ENCODE peak calls at places on chromosomes 5 and 9, in four cellular contexts. One of them, this sample, is unnamed.

GRCh38 chr9:136437839-136438547 is 1.7 kb downstream of the INPP5E start:
- DNase-seq in iPS-NIHi11: no peak
- DNase-seq in effector memory CD8-positive, alpha-beta T cell: no peak
- DNase-seq in activated CD8-positive, alpha-beta memory T cell treated with anti-CD3 and anti-CD28 coated beads for 48 hours: no peak
- DNase-seq in this sample: no peak

GRCh38 chr9:92480332-92480771 is 2.0 kb downstream of the ASPN start:
- DNase-seq in iPS-NIHi11: no peak
- DNase-seq in effector memory CD8-positive, alpha-beta T cell: no peak
- DNase-seq in activated CD8-positive, alpha-beta memory T cell treated with anti-CD3 and anti-CD28 coated beads for 48 hours: no peak
- DNase-seq in this sample: no peak

GRCh38 chr9:2645569-2645968 is 24.0 kb downstream of the VLDLR start:
- DNase-seq in iPS-NIHi11: no peak
- DNase-seq in effector memory CD8-positive, alpha-beta T cell: no peak
- DNase-seq in activated CD8-positive, alpha-beta memory T cell treated with anti-CD3 and anti-CD28 coated beads for 48 hours: no peak
- DNase-seq in this sample: no peak

GRCh38 chr5:109563692-109564091 is 126.0 kb upstream of the MAN2A1 start:
- DNase-seq in iPS-NIHi11: no peak
- DNase-seq in effector memory CD8-positive, alpha-beta T cell: no peak
- DNase-seq in activated CD8-positive, alpha-beta memory T cell treated with anti-CD3 and anti-CD28 coated beads for 48 hours: no peak
- DNase-seq in this sample: no peak

GRCh38 chr5:135429326-135429725 is 17.8 kb downstream of the DCANP1 start:
- DNase-seq in iPS-NIHi11: no peak
- DNase-seq in effector memory CD8-positive, alpha-beta T cell: no peak
- DNase-seq in activated CD8-positive, alpha-beta memory T cell treated with anti-CD3 and anti-CD28 coated beads for 48 hours: no peak
- DNase-seq in this sample: no peak

GRCh38 chr9:119349548-119349947 is 19.7 kb downstream of the BRINP1 start:
- DNase-seq in iPS-NIHi11: peak; percentile 35
- DNase-seq in effector memory CD8-positive, alpha-beta T cell: no peak
- DNase-seq in activated CD8-positive, alpha-beta memory T cell treated with anti-CD3 and anti-CD28 coated beads for 48 hours: no peak
- DNase-seq in this sample: no peak

GRCh38 chr5:154390096-154390495 is 55.7 kb upstream of the SAP30L start:
- DNase-seq in iPS-NIHi11: no peak
- DNase-seq in effector memory CD8-positive, alpha-beta T cell: no peak
- DNase-seq in activated CD8-positive, alpha-beta memory T cell treated with anti-CD3 and anti-CD28 coated beads for 48 hours: no peak
- DNase-seq in this sample: no peak

GRCh38 chr5:72223371-72223770 is 96.7 kb downstream of the MRPS27 start:
- DNase-seq in iPS-NIHi11: no peak
- DNase-seq in effector memory CD8-positive, alpha-beta T cell: no peak
- DNase-seq in activated CD8-positive, alpha-beta memory T cell treated with anti-CD3 and anti-CD28 coated beads for 48 hours: no peak
- DNase-seq in this sample: no peak

GRCh38 chr5:107254214-107254901 is 416.4 kb downstream of the EFNA5 start:
- DNase-seq in iPS-NIHi11: no peak
- DNase-seq in effector memory CD8-positive, alpha-beta T cell: no peak
- DNase-seq in activated CD8-positive, alpha-beta memory T cell treated with anti-CD3 and anti-CD28 coated beads for 48 hours: no peak
- DNase-seq in this sample: no peak

GRCh38 chr9:118533101-118533500 is 828.9 kb downstream of the TLR4 start:
- DNase-seq in iPS-NIHi11: no peak
- DNase-seq in effector memory CD8-positive, alpha-beta T cell: no peak
- DNase-seq in activated CD8-positive, alpha-beta memory T cell treated with anti-CD3 and anti-CD28 coated beads for 48 hours: no peak
- DNase-seq in this sample: no peak

GRCh38 chr5:145161384-145161783 is 673.8 kb downstream of the PRELID2 start:
- DNase-seq in iPS-NIHi11: no peak
- DNase-seq in effector memory CD8-positive, alpha-beta T cell: no peak
- DNase-seq in activated CD8-positive, alpha-beta memory T cell treated with anti-CD3 and anti-CD28 coated beads for 48 hours: no peak
- DNase-seq in this sample: no peak

GRCh38 chr5:125377151-125377550 is 630.7 kb upstream of the ZNF608 start:
- DNase-seq in iPS-NIHi11: no peak
- DNase-seq in effector memory CD8-positive, alpha-beta T cell: no peak
- DNase-seq in activated CD8-positive, alpha-beta memory T cell treated with anti-CD3 and anti-CD28 coated beads for 48 hours: no peak
- DNase-seq in this sample: no peak

GRCh38 chr5:75234251-75234650 is 2.4 kb downstream of the ANKRD31 start:
- DNase-seq in iPS-NIHi11: no peak
- DNase-seq in effector memory CD8-positive, alpha-beta T cell: no peak
- DNase-seq in activated CD8-positive, alpha-beta memory T cell treated with anti-CD3 and anti-CD28 coated beads for 48 hours: no peak
- DNase-seq in this sample: no peak

GRCh38 chr9:13053504-13053903 is 226.0 kb downstream of the MPDZ start:
- DNase-seq in iPS-NIHi11: no peak
- DNase-seq in effector memory CD8-positive, alpha-beta T cell: no peak
- DNase-seq in activated CD8-positive, alpha-beta memory T cell treated with anti-CD3 and anti-CD28 coated beads for 48 hours: no peak
- DNase-seq in this sample: no peak

GRCh38 chr5:125190232-125191051 is 444.0 kb upstream of the ZNF608 start:
- DNase-seq in iPS-NIHi11: no peak
- DNase-seq in effector memory CD8-positive, alpha-beta T cell: no peak
- DNase-seq in activated CD8-positive, alpha-beta memory T cell treated with anti-CD3 and anti-CD28 coated beads for 48 hours: no peak
- DNase-seq in this sample: no peak

GRCh38 chr9:135969064-135969683 is 8.0 kb upstream of the UBAC1 start:
- DNase-seq in iPS-NIHi11: no peak
- DNase-seq in effector memory CD8-positive, alpha-beta T cell: no peak
- DNase-seq in activated CD8-positive, alpha-beta memory T cell treated with anti-CD3 and anti-CD28 coated beads for 48 hours: no peak
- DNase-seq in this sample: no peak

GRCh38 chr5:142529626-142530278 is 156.1 kb downstream of the FGF1 start:
- DNase-seq in iPS-NIHi11: no peak
- DNase-seq in effector memory CD8-positive, alpha-beta T cell: no peak
- DNase-seq in activated CD8-positive, alpha-beta memory T cell treated with anti-CD3 and anti-CD28 coated beads for 48 hours: no peak
- DNase-seq in this sample: no peak

GRCh38 chr5:2334686-2335085 is 416.8 kb downstream of the IRX2 start:
- DNase-seq in iPS-NIHi11: no peak
- DNase-seq in effector memory CD8-positive, alpha-beta T cell: no peak
- DNase-seq in activated CD8-positive, alpha-beta memory T cell treated with anti-CD3 and anti-CD28 coated beads for 48 hours: no peak
- DNase-seq in this sample: no peak

GRCh38 chr9:2466703-2467102 is 154.9 kb upstream of the VLDLR start:
- DNase-seq in iPS-NIHi11: no peak
- DNase-seq in effector memory CD8-positive, alpha-beta T cell: no peak
- DNase-seq in activated CD8-positive, alpha-beta memory T cell treated with anti-CD3 and anti-CD28 coated beads for 48 hours: no peak
- DNase-seq in this sample: no peak

GRCh38 chr9:123311250-123311753 is 42.9 kb upstream of the STRBP start:
- DNase-seq in iPS-NIHi11: no peak
- DNase-seq in effector memory CD8-positive, alpha-beta T cell: no peak
- DNase-seq in activated CD8-positive, alpha-beta memory T cell treated with anti-CD3 and anti-CD28 coated beads for 48 hours: no peak
- DNase-seq in this sample: no peak